ENCODE peak calls at places on chromosomes 16 and 17, in four cellular contexts. D is stomach, H is suprapubic skin, E is transverse colon. J is an unnamed sample.

GRCh38 chr17:50318551-50319310 is 27.2 kb upstream of the XYLT2 start:
- DNase-seq in D (no peak), H (no peak), E (no peak), J (peak; percentile 18)

GRCh38 chr16:75247249-75247648 is 4.2 kb downstream of the BCAR1 start:
- DNase-seq in D (no peak), H (no peak), E (no peak), J (no peak)

GRCh38 chr17:50102164-50102991 is 7.2 kb downstream of the PDK2 start:
- DNase-seq in D (peak; percentile 90), H (no peak), E (peak; percentile 93), J (no peak)

GRCh38 chr17:16261049-16261448 is 44.0 kb downstream of the PIGL start:
- DNase-seq in D (no peak), H (no peak), E (no peak), J (no peak)

GRCh38 chr17:55395803-55396505 is 25.7 kb downstream of the MMD start:
- DNase-seq in D (no peak), H (no peak), E (no peak), J (no peak)

GRCh38 chr17:65557349-65558310 is 3.8 kb downstream of the AXIN2 start:
- DNase-seq in D (no peak), H (no peak), E (no peak), J (no peak)

GRCh38 chr16:81521141-81521626 is 76.6 kb downstream of the CMIP start:
- DNase-seq in D (peak; percentile 44), H (no peak), E (peak; percentile 63), J (peak; percentile 92)

GRCh38 chr16:66467611-66468010 is 40.5 kb downstream of the BEAN1 start:
- DNase-seq in D (no peak), H (no peak), E (no peak), J (peak; percentile 19)

GRCh38 chr17:78124836-78125137 is 3.8 kb downstream of the TMC6 start:
- DNase-seq in D (no peak), H (no peak), E (no peak), J (no peak)

GRCh38 chr16:30382398-30383015 is at the start of gene SEPTIN1:
- DNase-seq in D (no peak), H (no peak), E (peak; percentile 67), J (peak; percentile 94)

GRCh38 chr17:18959845-18960240 is 7.9 kb downstream of the SLC5A10 start:
- DNase-seq in D (no peak), H (no peak), E (no peak), J (no peak)

GRCh38 chr16:11456741-11457140 is 111.5 kb downstream of the RMI2 start:
- DNase-seq in D (no peak), H (no peak), E (no peak), J (peak; percentile 40)

GRCh38 chr16:49282690-49283375 is 1.2 kb upstream of the CBLN1 start:
- DNase-seq in D (no peak), H (no peak), E (no peak), J (no peak)

GRCh38 chr17:6507535-6507934 is 48.8 kb downstream of the PITPNM3 start:
- DNase-seq in D (no peak), H (no peak), E (peak; percentile 54), J (no peak)

GRCh38 chr17:41547378-41547841 is 19.3 kb upstream of the KRT19 start:
- DNase-seq in D (no peak), H (no peak), E (no peak), J (no peak)

GRCh38 chr17:62876664-62877411 is 68.7 kb upstream of the MARCHF10 start:
- DNase-seq in D (no peak), H (no peak), E (no peak), J (no peak)

GRCh38 chr16:80583466-80583865 is 42.7 kb downstream of the DYNLRB2 start:
- DNase-seq in D (no peak), H (no peak), E (no peak), J (no peak)

GRCh38 chr17:57422574-57423164 is 166.3 kb downstream of the MSI2 start:
- DNase-seq in D (no peak), H (no peak), E (no peak), J (no peak)

GRCh38 chr17:59435238-59435637 is 103.8 kb downstream of the YPEL2 start:
- DNase-seq in D (no peak), H (no peak), E (no peak), J (no peak)

GRCh38 chr17:2697611-2698162 is 13.9 kb downstream of the CLUH start:
- DNase-seq in D (no peak), H (peak; percentile 58), E (peak; percentile 7), J (no peak)

GRCh38 chr17:7889166-7889584 is 586 bp downstream of the CHD3 start:
- DNase-seq in D (peak; percentile 99), H (peak; percentile 97), E (peak; percentile 96), J (peak; percentile 94)

GRCh38 chr17:10754109-10754508 is 24.3 kb upstream of the TMEM220 start:
- DNase-seq in D (peak; percentile 74), H (no peak), E (peak; percentile 63), J (no peak)

GRCh38 chr17:57808882-57809281 is 41.0 kb downstream of the MRPS23 start:
- DNase-seq in D (no peak), H (no peak), E (no peak), J (no peak)

GRCh38 chr16:56841659-56842058 is 23.3 kb upstream of the SLC12A3 start:
- DNase-seq in D (no peak), H (no peak), E (no peak), J (no peak)

GRCh38 chr16:22888791-22889190 is 74.8 kb downstream of the HS3ST2 start:
- DNase-seq in D (no peak), H (no peak), E (no peak), J (no peak)

GRCh38 chr17:8222380-8222629 is 11.9 kb upstream of the AURKB start:
- DNase-seq in D (no peak), H (no peak), E (no peak), J (no peak)

GRCh38 chr16:66616592-66616991 is 12.1 kb downstream of the CMTM3 start:
- DNase-seq in D (no peak), H (no peak), E (no peak), J (peak; percentile 41)

GRCh38 chr17:30905742-30906100 is 317 bp downstream of the TEFM start:
- DNase-seq in D (no peak), H (no peak), E (peak; percentile 11), J (no peak)

GRCh38 chr16:57265850-57266530 is 18.5 kb downstream of the PLLP start:
- DNase-seq in D (peak; percentile 93), H (no peak), E (peak; percentile 82), J (peak; percentile 74)

GRCh38 chr17:1792495-1793446 is 30.9 kb downstream of the SERPINF1 start:
- DNase-seq in D (no peak), H (no peak), E (no peak), J (peak; percentile 25)

GRCh38 chr16:10339777-10340752 is 45.8 kb upstream of the ATF7IP2 start:
- DNase-seq in D (no peak), H (no peak), E (no peak), J (no peak)

GRCh38 chr16:30092373-30093010 is 768 bp upstream of the TBX6 start:
- DNase-seq in D (peak; percentile 70), H (peak; percentile 90), E (peak; percentile 80), J (peak; percentile 96)

GRCh38 chr17:8057691-8058114 is 18.8 kb downstream of the ALOX15B start:
- DNase-seq in D (peak; percentile 64), H (peak; percentile 60), E (no peak), J (peak; percentile 53)

GRCh38 chr17:73644145-73645049 is at the start of gene SDK2:
- DNase-seq in D (peak; percentile 22), H (no peak), E (no peak), J (no peak)

GRCh38 chr16:2912330-2913199 is 834 bp downstream of the FLYWCH1 start:
- DNase-seq in D (peak; percentile 33), H (no peak), E (peak; percentile 51), J (peak; percentile 87)

GRCh38 chr17:44314869-44315661 is 6.7 kb downstream of the RUNDC3A start:
- DNase-seq in D (peak; percentile 40), H (no peak), E (peak; percentile 25), J (no peak)

GRCh38 chr16:25163683-25164082 is 52.1 kb downstream of the LCMT1 start:
- DNase-seq in D (no peak), H (no peak), E (no peak), J (no peak)

GRCh38 chr16:25161753-25162152 is 50.2 kb downstream of the LCMT1 start:
- DNase-seq in D (no peak), H (no peak), E (no peak), J (no peak)

DNA sequence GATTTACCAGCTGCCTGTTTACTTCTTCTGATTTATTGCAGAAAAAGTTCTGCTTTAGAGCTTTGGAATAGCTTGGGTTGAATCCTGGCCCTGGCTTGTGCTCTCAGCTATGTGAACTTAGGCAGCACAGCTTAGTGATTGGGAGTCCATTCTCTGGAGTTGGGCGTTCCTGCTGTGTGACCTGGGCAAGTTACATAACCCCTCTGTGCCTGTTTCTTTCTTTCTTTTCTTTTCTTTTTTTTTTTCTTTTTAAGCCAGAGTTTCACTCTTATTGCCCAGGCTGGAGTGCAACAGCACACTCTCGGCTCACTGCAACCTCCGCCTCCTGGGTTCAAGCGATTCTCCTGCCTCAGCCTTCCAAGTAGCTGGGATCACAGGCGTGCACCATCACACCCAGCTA is 51.5 kb upstream of the AQP8 start:
- DNase-seq in D (no peak), H (no peak), E (no peak), J (no peak)
- H3K27ac ChIP-seq in D (no peak overlapping the region), H (no peak overlapping the region), E (no peak overlapping the region), J (no peak overlapping the region)

GRCh38 chr16:6889106-6889505 is 443.5 kb upstream of the RBFOX1 start:
- DNase-seq in D (no peak), H (no peak), E (no peak), J (no peak)

GRCh38 chr16:6891486-6891885 is 441.2 kb upstream of the RBFOX1 start:
- DNase-seq in D (no peak), H (no peak), E (no peak), J (no peak)

GRCh38 chr16:6888536-6888935 is 444.1 kb upstream of the RBFOX1 start:
- DNase-seq in D (no peak), H (no peak), E (no peak), J (no peak)

GRCh38 chr16:6897910-6898475 is 434.7 kb upstream of the RBFOX1 start:
- DNase-seq in D (no peak), H (no peak), E (no peak), J (no peak)

GRCh38 chr16:6892961-6893360 is 439.7 kb upstream of the RBFOX1 start:
- DNase-seq in D (no peak), H (no peak), E (no peak), J (no peak)
- TF ChIP-seq POLR2AphosphoS5 in D (no peak), H (no peak), E (no peak), J (no peak)

GRCh38 chr16:86392751-86393150 is 117.6 kb upstream of the FOXF1 start:
- DNase-seq in D (no peak), H (no peak), E (no peak), J (no peak)
- H3K27ac ChIP-seq in D (no peak overlapping the region), H (no peak overlapping the region), E (no peak overlapping the region), J (no peak overlapping the region)

DNA sequence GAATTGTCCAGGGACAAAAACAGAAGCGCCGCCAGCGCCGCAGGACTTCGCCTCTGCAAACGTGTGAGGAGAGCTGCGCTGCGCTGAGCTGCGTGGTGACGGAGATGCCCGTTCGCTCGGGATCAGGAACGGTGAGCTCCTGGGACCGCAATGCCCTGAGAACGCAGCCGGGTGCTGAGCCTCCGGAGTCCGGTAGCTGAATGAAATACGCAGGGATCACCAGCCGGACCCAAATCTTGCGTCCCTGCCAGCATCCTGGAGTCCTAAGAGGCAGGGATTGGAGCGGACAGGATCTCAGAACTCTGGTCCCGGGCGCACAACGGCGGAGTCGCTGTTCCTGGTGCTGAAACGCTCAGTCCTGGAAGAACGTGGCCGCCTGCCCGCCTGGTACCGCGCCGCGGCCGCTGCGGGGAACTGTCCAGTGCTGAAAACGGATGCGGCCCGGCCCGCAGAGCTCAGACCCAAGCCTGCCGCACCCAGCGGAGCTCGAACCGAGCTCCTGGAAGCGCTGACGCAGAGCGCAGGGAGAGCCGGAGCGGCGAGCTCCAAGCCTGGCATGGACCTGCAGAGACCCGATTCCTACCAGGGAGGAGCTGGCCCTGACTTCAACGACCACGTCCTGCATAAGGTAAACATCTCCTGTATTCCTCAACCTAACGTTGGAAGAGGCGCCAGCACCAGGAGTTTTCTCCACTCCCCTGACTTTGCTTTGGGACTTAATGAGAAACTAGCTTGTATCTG is 41.5 kb downstream of the CD300LF start:
- DNase-seq in D (peak; percentile 64), H (peak; percentile 68), E (peak; percentile 62), J (peak; percentile 87)
- TF ChIP-seq POLR2AphosphoS5 in D (no peak), H (no peak), E (no peak), J (peak; percentile 39)